ENCODE peak calls at places on chromosomes 6 and 20, in four cellular contexts. One of them, this sample, is unnamed.

GRCh38 chr6:107821591-107821990 is 2.5 kb downstream of the SCML4 start:
- DNase-seq in mucosa of descending colon: no peak
- DNase-seq in neural progenitor cell: no peak
- DNase-seq in MM.1S: no peak
- DNase-seq in this sample: no peak

GRCh38 chr6:151869345-151869744 is 61.9 kb downstream of the ESR1 start:
- DNase-seq in mucosa of descending colon: no peak
- DNase-seq in neural progenitor cell: no peak
- DNase-seq in MM.1S: no peak
- DNase-seq in this sample: no peak

GRCh38 chr6:48061630-48062029 is 49.4 kb downstream of the PTCHD4 start:
- DNase-seq in mucosa of descending colon: no peak
- DNase-seq in neural progenitor cell: no peak
- DNase-seq in MM.1S: no peak
- DNase-seq in this sample: no peak

GRCh38 chr6:137681445-137682009 is 185.5 kb upstream of the TNFAIP3 start:
- DNase-seq in mucosa of descending colon: no peak
- DNase-seq in neural progenitor cell: no peak
- DNase-seq in MM.1S: no peak
- DNase-seq in this sample: no peak

GRCh38 chr6:34466242-34467185 is 638 bp downstream of the PACSIN1 start:
- DNase-seq in mucosa of descending colon: no peak
- DNase-seq in neural progenitor cell: no peak
- DNase-seq in MM.1S: no peak
- DNase-seq in this sample: no peak

GRCh38 chr6:159043236-159043635 is 1.6 kb downstream of the TAGAP start:
- DNase-seq in mucosa of descending colon: no peak
- DNase-seq in neural progenitor cell: no peak
- DNase-seq in MM.1S: no peak
- DNase-seq in this sample: no peak

GRCh38 chr20:1802385-1803215 is 92.6 kb upstream of the SIRPA start:
- DNase-seq in mucosa of descending colon: peak
- DNase-seq in neural progenitor cell: peak
- DNase-seq in MM.1S: peak
- DNase-seq in this sample: peak

GRCh38 chr6:43916924-43917877 is 147.2 kb downstream of the VEGFA start:
- DNase-seq in mucosa of descending colon: peak
- DNase-seq in neural progenitor cell: no peak
- DNase-seq in MM.1S: no peak
- DNase-seq in this sample: no peak

GRCh38 chr6:32969685-32970412 is 1.5 kb downstream of the BRD2 start:
- DNase-seq in mucosa of descending colon: peak
- DNase-seq in neural progenitor cell: peak
- DNase-seq in MM.1S: peak
- DNase-seq in this sample: no peak

GRCh38 chr6:156963712-156964700 is 186.8 kb downstream of the ARID1B start:
- DNase-seq in mucosa of descending colon: no peak
- DNase-seq in neural progenitor cell: no peak
- DNase-seq in MM.1S: peak
- DNase-seq in this sample: no peak

GRCh38 chr6:20946037-20946436 is 411.8 kb downstream of the CDKAL1 start:
- DNase-seq in mucosa of descending colon: no peak
- DNase-seq in neural progenitor cell: no peak
- DNase-seq in MM.1S: no peak
- DNase-seq in this sample: peak

GRCh38 chr20:33840759-33841438 is 29.8 kb downstream of the CHMP4B start:
- DNase-seq in mucosa of descending colon: no peak
- DNase-seq in neural progenitor cell: no peak
- DNase-seq in MM.1S: peak
- DNase-seq in this sample: no peak

GRCh38 chr20:50256577-50256976 is 65.9 kb downstream of the CEBPB start:
- DNase-seq in mucosa of descending colon: no peak
- DNase-seq in neural progenitor cell: no peak
- DNase-seq in MM.1S: no peak
- DNase-seq in this sample: no peak

GRCh38 chr6:45923831-45924391 is 91.7 kb downstream of the CLIC5 start:
- DNase-seq in mucosa of descending colon: no peak
- DNase-seq in neural progenitor cell: no peak
- DNase-seq in MM.1S: peak
- DNase-seq in this sample: peak

GRCh38 chr20:49901588-49901987 is 13.7 kb downstream of the SPATA2 start:
- DNase-seq in mucosa of descending colon: no peak
- DNase-seq in neural progenitor cell: no peak
- DNase-seq in MM.1S: no peak
- DNase-seq in this sample: no peak

GRCh38 chr6:81761197-81761596 is 8.7 kb upstream of the TENT5A start:
- DNase-seq in mucosa of descending colon: no peak
- DNase-seq in neural progenitor cell: no peak
- DNase-seq in MM.1S: no peak
- DNase-seq in this sample: no peak

GRCh38 chr6:116462516-116462915 is 1.3 kb downstream of the CALHM6 start:
- DNase-seq in mucosa of descending colon: no peak
- DNase-seq in neural progenitor cell: no peak
- DNase-seq in MM.1S: peak
- DNase-seq in this sample: no peak

GRCh38 chr6:5125152-5126006 is 40.2 kb downstream of the PPP1R3G start:
- DNase-seq in mucosa of descending colon: no peak
- DNase-seq in neural progenitor cell: no peak
- DNase-seq in MM.1S: no peak
- DNase-seq in this sample: no peak

GRCh38 chr6:151391021-151391470 is 313 bp downstream of the ZBTB2 start:
- DNase-seq in mucosa of descending colon: peak
- DNase-seq in neural progenitor cell: peak
- DNase-seq in MM.1S: peak
- DNase-seq in this sample: no peak

GRCh38 chr20:31967830-31968249 is at the start of gene XKR7:
- DNase-seq in mucosa of descending colon: no peak
- DNase-seq in neural progenitor cell: peak
- DNase-seq in MM.1S: no peak
- DNase-seq in this sample: no peak

GRCh38 chr6:74940211-74940610 is 265.6 kb downstream of the COL12A1 start:
- DNase-seq in mucosa of descending colon: no peak
- DNase-seq in neural progenitor cell: no peak
- DNase-seq in MM.1S: no peak
- DNase-seq in this sample: no peak

GRCh38 chr6:81772741-81773140 is 20.3 kb upstream of the TENT5A start:
- DNase-seq in mucosa of descending colon: no peak
- DNase-seq in neural progenitor cell: no peak
- DNase-seq in MM.1S: no peak
- DNase-seq in this sample: no peak

GRCh38 chr20:39152126-39152525 is 190.0 kb downstream of the DHX35 start:
- DNase-seq in mucosa of descending colon: no peak
- DNase-seq in neural progenitor cell: no peak
- DNase-seq in MM.1S: no peak
- DNase-seq in this sample: no peak

GRCh38 chr6:128208078-128208477 is 307.2 kb upstream of the THEMIS start:
- DNase-seq in mucosa of descending colon: no peak
- DNase-seq in neural progenitor cell: no peak
- DNase-seq in MM.1S: no peak
- DNase-seq in this sample: no peak

GRCh38 chr20:63128956-63129355 is 87.0 kb downstream of the YTHDF1 start:
- DNase-seq in mucosa of descending colon: peak
- DNase-seq in neural progenitor cell: no peak
- DNase-seq in MM.1S: no peak
- DNase-seq in this sample: no peak

GRCh38 chr20:62159835-62160234 is 16.3 kb downstream of the SS18L1 start:
- DNase-seq in mucosa of descending colon: no peak
- DNase-seq in neural progenitor cell: no peak
- DNase-seq in MM.1S: no peak
- DNase-seq in this sample: peak

GRCh38 chr20:34016736-34017135 is 23.0 kb downstream of the RALY start:
- DNase-seq in mucosa of descending colon: no peak
- DNase-seq in neural progenitor cell: no peak
- DNase-seq in MM.1S: no peak
- DNase-seq in this sample: no peak

GRCh38 chr6:11497881-11498280 is 39.7 kb upstream of the TMEM170B start:
- DNase-seq in mucosa of descending colon: peak
- DNase-seq in neural progenitor cell: no peak
- DNase-seq in MM.1S: no peak
- DNase-seq in this sample: no peak

GRCh38 chr20:36483919-36484808 is 57.2 kb upstream of the MYL9 start:
- DNase-seq in mucosa of descending colon: no peak
- DNase-seq in neural progenitor cell: no peak
- DNase-seq in MM.1S: no peak
- DNase-seq in this sample: no peak

GRCh38 chr6:20188630-20189075 is 23.6 kb downstream of the MBOAT1 start:
- DNase-seq in mucosa of descending colon: no peak
- DNase-seq in neural progenitor cell: peak
- DNase-seq in MM.1S: no peak
- DNase-seq in this sample: no peak

GRCh38 chr6:837380-837779 is 144.4 kb upstream of the EXOC2 start:
- DNase-seq in mucosa of descending colon: no peak
- DNase-seq in neural progenitor cell: no peak
- DNase-seq in MM.1S: no peak
- DNase-seq in this sample: no peak

GRCh38 chr6:4613795-4614194 is 162.4 kb upstream of the CDYL start:
- DNase-seq in mucosa of descending colon: no peak
- DNase-seq in neural progenitor cell: no peak
- DNase-seq in MM.1S: no peak
- DNase-seq in this sample: no peak

GRCh38 chr6:1179571-1180459 is 132.1 kb upstream of the FOXQ1 start:
- DNase-seq in mucosa of descending colon: no peak
- DNase-seq in neural progenitor cell: no peak
- DNase-seq in MM.1S: peak
- DNase-seq in this sample: no peak

GRCh38 chr20:62356948-62357667 is 10.0 kb downstream of the LAMA5 start:
- DNase-seq in mucosa of descending colon: peak
- DNase-seq in neural progenitor cell: no peak
- DNase-seq in MM.1S: no peak
- DNase-seq in this sample: no peak

GRCh38 chr6:35686873-35687557 is 1.7 kb downstream of the FKBP5 start:
- DNase-seq in mucosa of descending colon: no peak
- DNase-seq in neural progenitor cell: no peak
- DNase-seq in MM.1S: peak
- DNase-seq in this sample: no peak

GRCh38 chr20:43559588-43559987 is 761 bp downstream of the SGK2 start:
- DNase-seq in mucosa of descending colon: peak
- DNase-seq in neural progenitor cell: no peak
- DNase-seq in MM.1S: no peak
- DNase-seq in this sample: no peak
- H3K4me3 ChIP-seq in mucosa of descending colon: peak
- H3K4me3 ChIP-seq in neural progenitor cell: no peak
- H3K4me3 ChIP-seq in MM.1S: no peak
- H3K4me3 ChIP-seq in this sample: no peak

GRCh38 chr6:88761237-88762031 is 202.0 kb downstream of the RNGTT start:
- DNase-seq in mucosa of descending colon: no peak
- DNase-seq in neural progenitor cell: peak
- DNase-seq in MM.1S: no peak
- DNase-seq in this sample: peak
- TF ChIP-seq CTCF in mucosa of descending colon: no peak
- TF ChIP-seq CTCF in neural progenitor cell: peak
- TF ChIP-seq CTCF in MM.1S: no peak
- TF ChIP-seq CTCF in this sample: peak

GRCh38 chr6:42104095-42104806 is 38.2 kb downstream of the C6orf132 start:
- DNase-seq in mucosa of descending colon: peak
- DNase-seq in neural progenitor cell: peak
- DNase-seq in MM.1S: peak
- DNase-seq in this sample: peak
- H3K4me3 ChIP-seq in mucosa of descending colon: no peak
- H3K4me3 ChIP-seq in neural progenitor cell: peak
- H3K4me3 ChIP-seq in MM.1S: peak
- H3K4me3 ChIP-seq in this sample: peak

DNA sequence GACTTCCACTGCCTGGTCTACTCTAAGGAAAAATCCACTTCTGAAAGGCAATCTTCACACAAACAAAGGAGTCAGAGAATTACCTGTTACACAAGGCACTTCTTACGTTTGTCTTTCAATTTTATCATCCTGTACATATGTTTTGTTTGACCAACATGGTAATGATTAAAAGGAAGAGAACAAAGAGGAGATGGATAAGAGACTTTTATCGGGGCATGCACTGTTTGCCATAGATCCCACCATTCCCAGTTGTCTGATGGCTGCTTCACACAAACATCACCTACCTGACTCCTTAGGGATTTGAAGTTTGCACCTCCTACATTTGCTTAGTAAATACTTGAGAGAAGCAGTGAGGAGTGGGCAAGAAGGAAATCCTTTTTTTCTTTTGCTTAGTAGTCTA is 87.1 kb downstream of the BFSP1 start:
- DNase-seq in mucosa of descending colon: no peak
- DNase-seq in neural progenitor cell: no peak
- DNase-seq in MM.1S: no peak
- DNase-seq in this sample: no peak
- TF ChIP-seq CTCF in mucosa of descending colon: no peak
- TF ChIP-seq CTCF in neural progenitor cell: no peak
- TF ChIP-seq CTCF in MM.1S: no peak
- TF ChIP-seq CTCF in this sample: no peak